ENCODE peak calls at places on chromosomes 3 and 15, in eight cellular contexts. One of them, this sample, is unnamed.

GRCh38 chr3:64445318-64446300 is 220.3 kb upstream of the PRICKLE2 start:
- DNase-seq in sigmoid colon: no peak
- DNase-seq in heart left ventricle: peak
- DNase-seq in ovary: peak
- DNase-seq in IMR-90: peak
- DNase-seq in astrocyte: no peak
- DNase-seq in fibroblast of lung: peak
- DNase-seq in left ventricle myocardium inferior: no peak
- DNase-seq in this sample: peak

GRCh38 chr3:182487048-182487447 is 306.3 kb upstream of the ATP11B start:
- DNase-seq in sigmoid colon: no peak
- DNase-seq in heart left ventricle: no peak
- DNase-seq in astrocyte: no peak
- DNase-seq in IMR-90: no peak
- DNase-seq in fibroblast of lung: no peak
- DNase-seq in ovary: no peak
- DNase-seq in left ventricle myocardium inferior: no peak
- DNase-seq in this sample: no peak

GRCh38 chr3:52112056-52112455 is 42.2 kb downstream of the POC1A start:
- DNase-seq in ovary: no peak
- DNase-seq in fibroblast of lung: no peak
- DNase-seq in heart left ventricle: no peak
- DNase-seq in IMR-90: no peak
- DNase-seq in left ventricle myocardium inferior: no peak
- DNase-seq in sigmoid colon: peak
- DNase-seq in astrocyte: no peak
- DNase-seq in this sample: no peak

GRCh38 chr3:158109804-158110657 is at the start of gene RSRC1:
- DNase-seq in ovary: peak
- DNase-seq in fibroblast of lung: peak
- DNase-seq in left ventricle myocardium inferior: peak
- DNase-seq in astrocyte: peak
- DNase-seq in heart left ventricle: peak
- DNase-seq in sigmoid colon: peak
- DNase-seq in IMR-90: peak
- DNase-seq in this sample: peak

GRCh38 chr3:135125171-135125801 is 330.2 kb downstream of the EPHB1 start:
- DNase-seq in astrocyte: peak
- DNase-seq in heart left ventricle: no peak
- DNase-seq in sigmoid colon: no peak
- DNase-seq in IMR-90: peak
- DNase-seq in left ventricle myocardium inferior: no peak
- DNase-seq in fibroblast of lung: peak
- DNase-seq in ovary: no peak
- DNase-seq in this sample: no peak

GRCh38 chr3:97579365-97579764 is 185.2 kb upstream of the ARL6 start:
- DNase-seq in ovary: no peak
- DNase-seq in fibroblast of lung: no peak
- DNase-seq in heart left ventricle: no peak
- DNase-seq in sigmoid colon: no peak
- DNase-seq in left ventricle myocardium inferior: no peak
- DNase-seq in IMR-90: no peak
- DNase-seq in astrocyte: no peak
- DNase-seq in this sample: no peak

GRCh38 chr3:126956866-126957650 is 25.9 kb upstream of the PLXNA1 start:
- DNase-seq in astrocyte: no peak
- DNase-seq in ovary: no peak
- DNase-seq in sigmoid colon: peak
- DNase-seq in heart left ventricle: peak
- DNase-seq in IMR-90: no peak
- DNase-seq in left ventricle myocardium inferior: peak
- DNase-seq in fibroblast of lung: no peak
- DNase-seq in this sample: no peak

GRCh38 chr3:137930976-137931375 is 79.0 kb upstream of the CLDN18 start:
- DNase-seq in sigmoid colon: no peak
- DNase-seq in heart left ventricle: no peak
- DNase-seq in ovary: no peak
- DNase-seq in astrocyte: no peak
- DNase-seq in fibroblast of lung: no peak
- DNase-seq in left ventricle myocardium inferior: no peak
- DNase-seq in IMR-90: no peak
- DNase-seq in this sample: peak

GRCh38 chr3:137978328-137978727 is 31.6 kb upstream of the CLDN18 start:
- DNase-seq in left ventricle myocardium inferior: no peak
- DNase-seq in sigmoid colon: no peak
- DNase-seq in ovary: no peak
- DNase-seq in astrocyte: no peak
- DNase-seq in heart left ventricle: no peak
- DNase-seq in IMR-90: no peak
- DNase-seq in fibroblast of lung: no peak
- DNase-seq in this sample: no peak

GRCh38 chr3:129462365-129462968 is 22.4 kb downstream of the IFT122 start:
- DNase-seq in left ventricle myocardium inferior: no peak
- DNase-seq in ovary: no peak
- DNase-seq in fibroblast of lung: no peak
- DNase-seq in IMR-90: no peak
- DNase-seq in astrocyte: no peak
- DNase-seq in heart left ventricle: no peak
- DNase-seq in sigmoid colon: no peak
- DNase-seq in this sample: no peak

GRCh38 chr3:101940521-101940992 is 91.2 kb downstream of the NFKBIZ start:
- DNase-seq in ovary: peak
- DNase-seq in fibroblast of lung: peak
- DNase-seq in heart left ventricle: peak
- DNase-seq in left ventricle myocardium inferior: peak
- DNase-seq in astrocyte: peak
- DNase-seq in IMR-90: peak
- DNase-seq in sigmoid colon: peak
- DNase-seq in this sample: no peak

GRCh38 chr3:15475161-15475560 is 46.3 kb downstream of the COLQ start:
- DNase-seq in left ventricle myocardium inferior: no peak
- DNase-seq in astrocyte: no peak
- DNase-seq in ovary: no peak
- DNase-seq in heart left ventricle: no peak
- DNase-seq in sigmoid colon: no peak
- DNase-seq in fibroblast of lung: no peak
- DNase-seq in IMR-90: no peak
- DNase-seq in this sample: no peak

GRCh38 chr3:158709666-158710083 is 22.6 kb downstream of the RARRES1 start:
- DNase-seq in left ventricle myocardium inferior: no peak
- DNase-seq in astrocyte: peak
- DNase-seq in IMR-90: peak
- DNase-seq in fibroblast of lung: peak
- DNase-seq in sigmoid colon: no peak
- DNase-seq in heart left ventricle: no peak
- DNase-seq in ovary: no peak
- DNase-seq in this sample: no peak

GRCh38 chr3:174168026-174168425 is 691.1 kb upstream of the NAALADL2 start:
- DNase-seq in IMR-90: no peak
- DNase-seq in heart left ventricle: no peak
- DNase-seq in ovary: no peak
- DNase-seq in sigmoid colon: no peak
- DNase-seq in fibroblast of lung: no peak
- DNase-seq in left ventricle myocardium inferior: no peak
- DNase-seq in astrocyte: peak
- DNase-seq in this sample: no peak

GRCh38 chr3:171774516-171774915 is 35.8 kb downstream of the PLD1 start:
- DNase-seq in left ventricle myocardium inferior: no peak
- DNase-seq in IMR-90: no peak
- DNase-seq in astrocyte: no peak
- DNase-seq in heart left ventricle: no peak
- DNase-seq in sigmoid colon: no peak
- DNase-seq in fibroblast of lung: no peak
- DNase-seq in ovary: no peak
- DNase-seq in this sample: no peak

GRCh38 chr15:41978534-41978933 is 6.2 kb upstream of the EHD4 start:
- DNase-seq in astrocyte: no peak
- DNase-seq in heart left ventricle: no peak
- DNase-seq in IMR-90: no peak
- DNase-seq in ovary: no peak
- DNase-seq in sigmoid colon: no peak
- DNase-seq in left ventricle myocardium inferior: no peak
- DNase-seq in fibroblast of lung: no peak
- DNase-seq in this sample: no peak

GRCh38 chr15:25680659-25680970 is 182.5 kb downstream of the ATP10A start:
- DNase-seq in left ventricle myocardium inferior: no peak
- DNase-seq in astrocyte: no peak
- DNase-seq in sigmoid colon: no peak
- DNase-seq in fibroblast of lung: no peak
- DNase-seq in ovary: no peak
- DNase-seq in heart left ventricle: no peak
- DNase-seq in IMR-90: no peak
- DNase-seq in this sample: no peak
- H3K27ac ChIP-seq in left ventricle myocardium inferior: no peak
- H3K27ac ChIP-seq in astrocyte: no peak
- H3K27ac ChIP-seq in sigmoid colon: no peak
- H3K27ac ChIP-seq in fibroblast of lung: no peak
- H3K27ac ChIP-seq in ovary: no peak
- H3K27ac ChIP-seq in heart left ventricle: no peak
- H3K27ac ChIP-seq in IMR-90: no peak
- H3K27ac ChIP-seq in this sample: no peak

DNA sequence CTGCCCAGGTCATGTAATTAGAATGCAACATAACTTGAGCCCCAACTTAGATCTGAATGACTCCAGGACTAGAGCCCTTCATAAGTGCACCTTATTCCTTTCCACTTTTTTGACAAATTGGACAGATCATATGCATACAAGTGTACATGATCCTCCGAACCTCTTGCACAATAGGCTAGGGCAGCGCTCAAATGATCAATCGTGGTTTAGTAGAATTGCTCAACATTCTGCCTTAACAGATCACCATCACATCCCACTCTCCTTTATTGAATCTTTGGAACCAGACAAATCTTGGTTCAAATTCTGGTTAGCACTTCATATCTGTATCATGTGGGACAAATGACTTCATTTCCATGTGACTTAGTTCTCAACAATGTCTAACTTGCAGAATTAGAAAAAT is 106.8 kb upstream of the CDIN1 start:
- DNase-seq in sigmoid colon: no peak
- DNase-seq in left ventricle myocardium inferior: no peak
- DNase-seq in astrocyte: peak
- DNase-seq in fibroblast of lung: peak
- DNase-seq in ovary: no peak
- DNase-seq in IMR-90: peak
- DNase-seq in heart left ventricle: no peak
- DNase-seq in this sample: no peak
- TF ChIP-seq CTCF in sigmoid colon: no peak
- TF ChIP-seq CTCF in left ventricle myocardium inferior: no peak
- TF ChIP-seq CTCF in astrocyte: no peak
- TF ChIP-seq CTCF in fibroblast of lung: no peak
- TF ChIP-seq CTCF in ovary: no peak
- TF ChIP-seq CTCF in IMR-90: no peak
- TF ChIP-seq CTCF in heart left ventricle: no peak
- TF ChIP-seq CTCF in this sample: no peak

GRCh38 chr3:141798455-141798854 is 35.2 kb downstream of the GRK7 start:
- DNase-seq in heart left ventricle: peak
- DNase-seq in left ventricle myocardium inferior: peak
- DNase-seq in sigmoid colon: peak
- DNase-seq in fibroblast of lung: no peak
- DNase-seq in ovary: peak
- DNase-seq in astrocyte: peak
- DNase-seq in IMR-90: no peak
- DNase-seq in this sample: no peak

GRCh38 chr3:141795719-141796435 is 32.7 kb downstream of the GRK7 start:
- DNase-seq in ovary: peak
- DNase-seq in left ventricle myocardium inferior: peak
- DNase-seq in IMR-90: no peak
- DNase-seq in fibroblast of lung: peak
- DNase-seq in astrocyte: no peak
- DNase-seq in heart left ventricle: peak
- DNase-seq in sigmoid colon: peak
- DNase-seq in this sample: peak

GRCh38 chr3:141797167-141797773 is 34.1 kb downstream of the GRK7 start:
- DNase-seq in fibroblast of lung: peak
- DNase-seq in heart left ventricle: peak
- DNase-seq in sigmoid colon: peak
- DNase-seq in ovary: peak
- DNase-seq in IMR-90: peak
- DNase-seq in left ventricle myocardium inferior: peak
- DNase-seq in astrocyte: peak
- DNase-seq in this sample: peak

GRCh38 chr3:141796436-141797166 is 33.4 kb downstream of the GRK7 start:
- DNase-seq in ovary: no peak
- DNase-seq in left ventricle myocardium inferior: no peak
- DNase-seq in sigmoid colon: no peak
- DNase-seq in IMR-90: no peak
- DNase-seq in heart left ventricle: no peak
- DNase-seq in astrocyte: peak
- DNase-seq in fibroblast of lung: no peak
- DNase-seq in this sample: no peak

DNA sequence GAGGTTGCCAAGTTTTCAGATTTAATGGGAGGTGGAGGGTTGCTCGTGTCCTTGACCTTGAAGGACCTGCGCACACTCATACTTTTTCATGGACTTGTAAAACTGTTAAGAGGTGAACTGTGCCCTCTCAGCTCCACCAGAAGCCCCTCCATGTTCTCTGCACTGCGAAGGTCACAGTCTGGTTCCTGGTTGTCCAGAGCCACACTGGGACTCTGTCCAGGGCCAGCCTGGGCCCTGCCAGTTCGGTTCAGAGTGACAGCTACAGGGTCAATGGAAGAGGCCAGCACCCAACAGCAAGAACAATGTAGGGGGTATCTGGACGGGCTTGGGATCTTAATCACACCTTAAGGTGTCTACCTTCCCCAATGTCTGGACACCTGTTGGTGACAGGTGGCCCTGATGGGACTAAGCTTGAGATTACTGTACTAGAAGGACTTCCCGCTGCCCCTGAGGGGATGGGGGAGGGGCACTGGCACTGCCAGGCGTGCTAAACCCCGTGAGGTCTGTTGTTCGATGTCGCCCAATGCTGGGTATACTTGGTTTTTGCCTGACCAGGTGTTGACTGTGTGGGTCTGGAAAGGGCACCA is 34.7 kb downstream of the GRK7 start:
- DNase-seq in left ventricle myocardium inferior: no peak
- DNase-seq in sigmoid colon: no peak
- DNase-seq in astrocyte: no peak
- DNase-seq in heart left ventricle: peak
- DNase-seq in IMR-90: no peak
- DNase-seq in fibroblast of lung: no peak
- DNase-seq in ovary: peak
- DNase-seq in this sample: peak
- H3K4me3 ChIP-seq in left ventricle myocardium inferior: peak
- H3K4me3 ChIP-seq in sigmoid colon: peak
- H3K4me3 ChIP-seq in astrocyte: peak
- H3K4me3 ChIP-seq in heart left ventricle: peak
- H3K4me3 ChIP-seq in IMR-90: no peak
- H3K4me3 ChIP-seq in fibroblast of lung: peak
- H3K4me3 ChIP-seq in ovary: peak
- H3K4me3 ChIP-seq in this sample: peak

DNA sequence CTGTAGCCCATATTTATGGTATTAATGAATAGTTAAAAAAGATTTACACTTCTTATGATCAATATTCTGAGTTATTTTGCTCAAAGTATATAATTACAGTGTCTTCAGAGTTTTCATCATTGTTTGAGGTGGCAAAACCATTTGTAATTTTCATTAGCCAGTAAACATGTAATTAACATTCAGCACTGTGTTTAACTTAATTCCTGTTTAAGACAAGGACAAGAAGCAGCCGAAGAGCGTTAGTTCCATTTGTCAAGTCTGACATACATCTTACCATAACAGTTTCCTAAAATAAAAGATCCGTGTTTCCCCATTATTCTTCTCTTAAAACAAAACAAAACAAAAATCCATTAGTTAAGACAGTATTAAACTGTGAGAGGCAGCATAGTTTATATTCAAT is 5.6 kb upstream of the NR2F2 start:
- DNase-seq in ovary: no peak
- DNase-seq in heart left ventricle: no peak
- DNase-seq in astrocyte: peak
- DNase-seq in sigmoid colon: no peak
- DNase-seq in IMR-90: no peak
- DNase-seq in fibroblast of lung: peak
- DNase-seq in left ventricle myocardium inferior: no peak
- DNase-seq in this sample: no peak
- H3K27ac ChIP-seq in ovary: peak
- H3K27ac ChIP-seq in heart left ventricle: peak
- H3K27ac ChIP-seq in astrocyte: peak
- H3K27ac ChIP-seq in sigmoid colon: peak
- H3K27ac ChIP-seq in IMR-90: peak
- H3K27ac ChIP-seq in fibroblast of lung: peak
- H3K27ac ChIP-seq in left ventricle myocardium inferior: peak
- H3K27ac ChIP-seq in this sample: no peak